ENCODE peak calls at places on chromosomes 12 and 14, in six cellular contexts. Y, S, F, Q, Z and H are unnamed samples.

GRCh38 chr12:83461326-83461985 is 774.8 kb downstream of the TMTC2 start:
- DNase-seq in Y (no peak), S (no peak), F (peak), Q (no peak), Z (no peak), H (no peak)

GRCh38 chr12:57454566-57455373 is at the start of gene INHBE:
- DNase-seq in Y (no peak), S (no peak), F (peak), Q (peak), Z (no peak), H (peak)

GRCh38 chr14:104794641-104795467 is 694 bp downstream of the AKT1 start:
- DNase-seq in Y (no peak), S (no peak), F (no peak), Q (no peak), Z (no peak), H (peak)

GRCh38 chr14:104573930-104574329 is 5.6 kb upstream of the C14orf180 start:
- DNase-seq in Y (no peak), S (no peak), F (no peak), Q (no peak), Z (no peak), H (no peak)

GRCh38 chr14:86168376-86168775 is 638.4 kb downstream of the FLRT2 start:
- DNase-seq in Y (no peak), S (no peak), F (no peak), Q (no peak), Z (no peak), H (no peak)

GRCh38 chr12:51238037-51238509 is 553 bp upstream of the DAZAP2 start:
- DNase-seq in Y (no peak), S (no peak), F (no peak), Q (no peak), Z (no peak), H (no peak)

GRCh38 chr12:91224411-91224810 is 41.8 kb upstream of the DCN start:
- DNase-seq in Y (no peak), S (no peak), F (peak), Q (no peak), Z (no peak), H (no peak)

GRCh38 chr12:62127516-62127915 is 132.7 kb upstream of the USP15 start:
- DNase-seq in Y (no peak), S (no peak), F (no peak), Q (no peak), Z (no peak), H (no peak)

GRCh38 chr12:117842630-117843029 is 126.2 kb downstream of the KSR2 start:
- DNase-seq in Y (no peak), S (no peak), F (no peak), Q (peak), Z (no peak), H (peak)

GRCh38 chr12:46386877-46387629 is 14.5 kb upstream of the SLC38A2 start:
- DNase-seq in Y (no peak), S (no peak), F (peak), Q (no peak), Z (no peak), H (peak)

GRCh38 chr12:110741371-110741770 is 1.3 kb downstream of the PPP1CC start:
- DNase-seq in Y (no peak), S (no peak), F (no peak), Q (no peak), Z (no peak), H (peak)

GRCh38 chr12:62640910-62641448 is 174.4 kb downstream of the MON2 start:
- DNase-seq in Y (no peak), S (no peak), F (peak), Q (no peak), Z (no peak), H (peak)

GRCh38 chr12:31476437-31476836 is 114.5 kb downstream of the DENND5B start:
- DNase-seq in Y (no peak), S (no peak), F (no peak), Q (no peak), Z (no peak), H (no peak)

GRCh38 chr12:19529933-19530630 is 90.8 kb downstream of the AEBP2 start:
- DNase-seq in Y (no peak), S (no peak), F (peak), Q (no peak), Z (no peak), H (no peak)

GRCh38 chr12:88188180-88188579 is 46.1 kb downstream of the TMTC3 start:
- DNase-seq in Y (no peak), S (no peak), F (no peak), Q (no peak), Z (no peak), H (no peak)

GRCh38 chr12:46839232-46839631 is 13.4 kb upstream of the SLC38A4 start:
- DNase-seq in Y (no peak), S (no peak), F (no peak), Q (no peak), Z (no peak), H (no peak)

GRCh38 chr14:70624972-70625371 is 16.7 kb upstream of the TTC9 start:
- DNase-seq in Y (no peak), S (no peak), F (no peak), Q (no peak), Z (no peak), H (no peak)

GRCh38 chr14:106141242-106142220 is 615.1 kb downstream of the TMEM121 start:
- DNase-seq in Y (peak), S (no peak), F (no peak), Q (no peak), Z (no peak), H (no peak)

GRCh38 chr14:94180655-94181271 is 6.6 kb downstream of the PPP4R4 start:
- DNase-seq in Y (no peak), S (no peak), F (peak), Q (no peak), Z (no peak), H (no peak)

GRCh38 chr12:34398706-34399630 is 376.7 kb downstream of the ALG10 start:
- DNase-seq in Y (peak), S (peak), F (no peak), Q (peak), Z (no peak), H (peak)

GRCh38 chr12:5921966-5922365 is 23.1 kb downstream of the ANO2 start:
- DNase-seq in Y (no peak), S (no peak), F (no peak), Q (no peak), Z (no peak), H (no peak)

GRCh38 chr12:48340891-48341290 is 9.8 kb downstream of the ZNF641 start:
- DNase-seq in Y (no peak), S (no peak), F (no peak), Q (no peak), Z (no peak), H (no peak)

GRCh38 chr12:26374934-26375333 is 179.6 kb downstream of the SSPN start:
- DNase-seq in Y (no peak), S (no peak), F (peak), Q (no peak), Z (no peak), H (no peak)

GRCh38 chr14:34424488-34424887 is 37.6 kb downstream of the SPTSSA start:
- DNase-seq in Y (no peak), S (no peak), F (no peak), Q (no peak), Z (no peak), H (no peak)

GRCh38 chr12:114982760-114983159 is 298.8 kb upstream of the TBX3 start:
- DNase-seq in Y (no peak), S (no peak), F (peak), Q (no peak), Z (no peak), H (no peak)

GRCh38 chr14:73663548-73664212 is 18.9 kb downstream of the DNAL1 start:
- DNase-seq in Y (no peak), S (no peak), F (no peak), Q (no peak), Z (no peak), H (no peak)

GRCh38 chr12:131040491-131040890 is 86.8 kb downstream of the ADGRD1 start:
- DNase-seq in Y (no peak), S (no peak), F (no peak), Q (no peak), Z (no peak), H (no peak)

GRCh38 chr12:75488553-75488952 is 8.0 kb downstream of the GLIPR1 start:
- DNase-seq in Y (no peak), S (no peak), F (peak), Q (peak), Z (no peak), H (peak)

GRCh38 chr12:6277982-6278438 is 32.5 kb upstream of the PLEKHG6 start:
- DNase-seq in Y (no peak), S (no peak), F (no peak), Q (no peak), Z (no peak), H (no peak)

GRCh38 chr14:75849496-75849895 is 132.3 kb downstream of the TGFB3 start:
- DNase-seq in Y (no peak), S (no peak), F (no peak), Q (no peak), Z (no peak), H (no peak)

GRCh38 chr12:25347716-25348261 is 97.1 kb upstream of the KRAS start:
- DNase-seq in Y (no peak), S (no peak), F (no peak), Q (no peak), Z (no peak), H (no peak)